ENCODE peak calls at places on chromosomes 4 and X, in nine cellular contexts. N, D, T, E, F, G, V, O and H are unnamed samples.

GRCh38 chrX:48793935-48794334 is 7.5 kb downstream of the GATA1 start:
- DNase-seq in N (no peak), D (no peak), T (no peak), E (no peak), F (no peak), G (no peak), V (no peak), O (no peak), H (no peak)

GRCh38 chr4:76764251-76764650 is 133.7 kb downstream of the SOWAHB start:
- DNase-seq in N (no peak), D (peak), T (no peak), E (no peak), F (peak), G (no peak), V (no peak), O (no peak), H (peak)

GRCh38 chrX:133535066-133535465 is 119.8 kb upstream of the GPC4 start:
- DNase-seq in N (no peak), D (no peak), T (no peak), E (no peak), F (no peak), G (no peak), V (no peak), O (no peak), H (no peak)

GRCh38 chr4:105765690-105766407 is 57.3 kb downstream of the GSTCD start:
- DNase-seq in N (no peak), D (peak), T (no peak), E (no peak), F (peak), G (no peak), V (no peak), O (no peak), H (peak)

GRCh38 chrX:130015181-130015580 is 32.7 kb downstream of the BCORL1 start:
- DNase-seq in N (no peak), D (no peak), T (no peak), E (no peak), F (no peak), G (no peak), V (no peak), O (no peak), H (no peak)

GRCh38 chr4:53640576-53641459 is 49.5 kb upstream of the LNX1 start:
- DNase-seq in N (no peak), D (peak), T (no peak), E (no peak), F (peak), G (peak), V (no peak), O (no peak), H (no peak)

GRCh38 chr4:76605099-76605563 is 170.1 kb downstream of the SHROOM3 start:
- DNase-seq in N (no peak), D (no peak), T (no peak), E (no peak), F (no peak), G (no peak), V (no peak), O (no peak), H (no peak)

GRCh38 chr4:107210450-107211239 is 174.5 kb upstream of the DKK2 start:
- DNase-seq in N (no peak), D (peak), T (no peak), E (no peak), F (peak), G (no peak), V (no peak), O (no peak), H (peak)